ENCODE peak calls at places on chromosomes 12 and 14, in five cellular contexts. R is stimulated activated CD8-positive, alpha-beta memory T cell treated with anti-CD3 and anti-CD28 coated beads, Interleukin-15, amount 100 ng/mL, for 1 hour; U is nephron progenitor cell; V is IMR-90; S is glutamatergic neuron. L is an unnamed sample.

GRCh38 chr14:76376001-76376404 is at the start of gene ESRRB:
- DNase-seq in U (peak), R (no peak), V (peak), S (peak), L (no peak)

GRCh38 chr12:131454418-131455217 is 256.3 kb upstream of the SFSWAP start:
- DNase-seq in V (no peak), U (peak), S (peak), R (no peak), L (no peak)

GRCh38 chr14:99537399-99537798 is 56.2 kb downstream of the CCNK start:
- DNase-seq in S (no peak), U (no peak), V (peak), R (no peak), L (no peak)

GRCh38 chr14:74945852-74946658 is 9.3 kb downstream of the PGF start:
- DNase-seq in V (peak), U (peak), S (peak), R (peak), L (no peak)

GRCh38 chr12:25975682-25976081 is 17.2 kb downstream of the RASSF8 start:
- DNase-seq in V (no peak), S (no peak), R (no peak), U (no peak), L (no peak)

GRCh38 chr12:30908389-30909087 is 18.0 kb upstream of the TSPAN11 start:
- DNase-seq in S (no peak), U (no peak), R (no peak), V (peak), L (peak)

GRCh38 chr14:70808023-70808401 is 1.3 kb downstream of the MAP3K9 start:
- DNase-seq in R (no peak), U (peak), V (no peak), S (peak), L (no peak)

GRCh38 chr12:116204169-116204568 is 73.3 kb downstream of the MED13L start:
- DNase-seq in U (no peak), R (no peak), V (no peak), S (no peak), L (no peak)

GRCh38 chr12:132873724-132874123 is 13.7 kb downstream of the CHFR start:
- DNase-seq in V (no peak), U (no peak), S (no peak), R (no peak), L (no peak)

GRCh38 chr12:75725505-75726120 is 214.2 kb upstream of the KRR1 start:
- DNase-seq in R (no peak), V (peak), U (no peak), S (no peak), L (no peak)

GRCh38 chr14:65079788-65080187 is 22.5 kb downstream of the MAX start:
- DNase-seq in S (no peak), V (no peak), R (no peak), U (no peak), L (no peak)

GRCh38 chr14:105119410-105120025 is 49.1 kb downstream of the JAG2 start:
- DNase-seq in R (no peak), V (no peak), S (no peak), U (no peak), L (no peak)

GRCh38 chr12:122005252-122005651 is 16.4 kb upstream of the BCL7A start:
- DNase-seq in V (no peak), S (no peak), R (no peak), U (no peak), L (no peak)

GRCh38 chr12:92123780-92124707 is 21.6 kb downstream of the BTG1 start:
- DNase-seq in S (no peak), U (no peak), R (no peak), V (peak), L (no peak)

GRCh38 chr12:19206493-19207077 is 77.1 kb downstream of the PLEKHA5 start:
- DNase-seq in S (no peak), R (no peak), U (no peak), V (no peak), L (no peak)

GRCh38 chr12:14993537-14994266 is 20.9 kb downstream of the PDE6H start:
- DNase-seq in U (no peak), V (peak), R (no peak), S (no peak), L (no peak)

GRCh38 chr12:11543513-11544168 is 105.8 kb upstream of the ETV6 start:
- DNase-seq in R (no peak), S (no peak), U (no peak), V (peak), L (no peak)

GRCh38 chr14:62179367-62180018 is 417.3 kb downstream of the SNAPC1 start:
- DNase-seq in S (peak), R (no peak), U (peak), V (peak), L (peak)

GRCh38 chr14:77040309-77040994 is 11.9 kb upstream of the IRF2BPL start:
- DNase-seq in U (peak), V (peak), S (peak), R (peak), L (peak)

GRCh38 chr12:7638064-7638763 is 27.5 kb downstream of the APOBEC1 start:
- DNase-seq in U (peak), S (no peak), R (no peak), V (no peak), L (no peak)

GRCh38 chr12:13340149-13340548 is 143.6 kb downstream of the EMP1 start:
- DNase-seq in V (no peak), S (no peak), R (no peak), U (no peak), L (no peak)

GRCh38 chr12:2284857-2285256 is 232.1 kb downstream of the CACNA1C start:
- DNase-seq in U (peak), S (peak), R (no peak), V (peak), L (no peak)

GRCh38 chr14:74161526-74162158 is 76.9 kb downstream of the LIN52 start:
- DNase-seq in V (no peak), U (no peak), S (no peak), R (no peak), L (no peak)

GRCh38 chr14:94322648-94323570 is at the start of gene SERPINA6:
- DNase-seq in U (no peak), V (peak), R (no peak), S (no peak), L (no peak)

GRCh38 chr12:52063986-52064649 is 5.7 kb upstream of the ATG101 start:
- DNase-seq in U (no peak), V (peak), R (no peak), S (peak), L (no peak)

GRCh38 chr14:77372304-77372841 is 4.5 kb downstream of the TMED8 start:
- DNase-seq in R (no peak), U (no peak), V (peak), S (no peak), L (peak)

GRCh38 chr14:86129426-86129825 is 599.5 kb downstream of the FLRT2 start:
- DNase-seq in V (no peak), S (no peak), U (no peak), R (no peak), L (no peak)

GRCh38 chr12:74539765-74540526 is 2.3 kb downstream of the ATXN7L3B start:
- DNase-seq in R (no peak), U (no peak), V (no peak), S (peak), L (no peak)